ENCODE peak calls at places on chromosomes 11 and 22, in eight cellular contexts. V is tibial nerve, B is breast epithelium, M is endothelial cell of umbilical vein, P is adrenal gland, L is body of pancreas, E is upper lobe of left lung, T is stomach. N is an unnamed sample.

GRCh38 chr11:101128571-101129202 is 926 bp downstream of the PGR start:
- DNase-seq in L (peak), P (no peak), E (peak), T (no peak), V (no peak), B (no peak), M (no peak), N (no peak)

GRCh38 chr22:43053176-43053575 is 36.0 kb downstream of the TTLL1 start:
- DNase-seq in L (no peak), P (no peak), B (no peak), M (no peak), V (no peak), E (no peak), T (no peak), N (no peak)

GRCh38 chr11:16979708-16980622 is 34.2 kb downstream of the PLEKHA7 start:
- DNase-seq in L (no peak), T (no peak), V (no peak), P (no peak), M (no peak), B (no peak), E (no peak), N (no peak)

GRCh38 chr11:38646382-38646781 is 2048.3 kb upstream of the RAG2 start:
- DNase-seq in B (no peak), P (no peak), L (no peak), E (no peak), T (no peak), V (no peak), M (no peak), N (no peak)

GRCh38 chr22:19634206-19634536 is 80.1 kb upstream of the SEPTIN5 start:
- DNase-seq in P (no peak), L (no peak), B (no peak), V (no peak), E (no peak), T (no peak), M (no peak), N (no peak)

GRCh38 chr11:72635931-72636330 is 38.3 kb downstream of the PDE2A start:
- DNase-seq in P (no peak), T (no peak), L (no peak), M (no peak), E (no peak), B (no peak), V (no peak), N (no peak)

GRCh38 chr11:118929496-118930151 is 3.9 kb upstream of the BCL9L start:
- DNase-seq in V (peak), B (peak), L (peak), E (peak), P (peak), M (peak), T (peak), N (no peak)

GRCh38 chr11:88035271-88035670 is 140.0 kb downstream of the RAB38 start:
- DNase-seq in V (no peak), L (no peak), B (no peak), E (no peak), T (no peak), P (no peak), M (no peak), N (no peak)

GRCh38 chr11:23404225-23405160 is 544.2 kb upstream of the CCDC179 start:
- DNase-seq in B (no peak), P (no peak), V (no peak), T (peak), M (no peak), E (peak), L (no peak), N (no peak)

GRCh38 chr11:9982127-9982795 is 311.8 kb downstream of the SBF2 start:
- DNase-seq in T (no peak), V (no peak), M (peak), L (no peak), E (no peak), P (no peak), B (no peak), N (peak)

GRCh38 chr11:90784241-90784814 is 561.5 kb upstream of the CHORDC1 start:
- DNase-seq in M (no peak), B (no peak), T (no peak), E (no peak), V (no peak), L (no peak), P (no peak), N (no peak)

GRCh38 chr11:65872555-65873279 is at the start of gene EFEMP2:
- DNase-seq in V (no peak), E (peak), P (no peak), M (no peak), L (peak), B (no peak), T (no peak), N (no peak)

GRCh38 chr22:43183496-43184263 is 3.3 kb downstream of the TTLL12 start:
- DNase-seq in E (no peak), B (no peak), M (peak), L (no peak), V (no peak), T (no peak), P (no peak), N (no peak)

GRCh38 chr22:37566903-37567798 is 6.9 kb downstream of the CDC42EP1 start:
- DNase-seq in B (peak), V (peak), T (peak), M (peak), P (peak), E (peak), L (peak), N (no peak)

GRCh38 chr22:32555546-32555945 is 80.9 kb downstream of the FBXO7 start:
- DNase-seq in V (no peak), P (no peak), M (no peak), B (no peak), T (no peak), L (no peak), E (no peak), N (no peak)

GRCh38 chr11:90803366-90803765 is 580.5 kb upstream of the CHORDC1 start:
- DNase-seq in T (no peak), E (no peak), B (no peak), M (no peak), L (no peak), P (no peak), V (no peak), N (no peak)

GRCh38 chr11:65043881-65044501 is 3.0 kb downstream of the SAC3D1 start:
- DNase-seq in P (peak), L (no peak), E (peak), V (no peak), T (no peak), M (no peak), B (no peak), N (peak)

GRCh38 chr22:44330727-44331660 is 18.2 kb upstream of the SHISAL1 start:
- DNase-seq in L (no peak), V (no peak), T (no peak), E (peak), M (no peak), B (no peak), P (no peak), N (no peak)

GRCh38 chr11:64716471-64717267 is 6.3 kb downstream of the NRXN2 start:
- DNase-seq in M (no peak), E (no peak), V (no peak), P (no peak), T (no peak), L (no peak), B (no peak), N (no peak)

GRCh38 chr22:26479043-26479791 is 4.4 kb downstream of the HPS4 start:
- DNase-seq in E (no peak), L (no peak), M (no peak), V (no peak), P (peak), T (no peak), B (no peak), N (no peak)

GRCh38 chr11:70500076-70500847 is 101.9 kb downstream of the CTTN start:
- DNase-seq in M (no peak), E (no peak), T (no peak), B (no peak), P (no peak), V (no peak), L (no peak), N (no peak)

GRCh38 chr22:46012881-46013281 is 35.9 kb upstream of the WNT7B start:
- DNase-seq in T (no peak), B (no peak), V (no peak), M (no peak), E (peak), L (no peak), P (no peak), N (no peak)

GRCh38 chr22:46010951-46011626 is 34.1 kb upstream of the WNT7B start:
- DNase-seq in B (no peak), L (peak), M (no peak), V (no peak), P (peak), E (no peak), T (peak), N (no peak)

GRCh38 chr22:46011627-46012181 is 34.7 kb upstream of the WNT7B start:
- DNase-seq in T (no peak), M (no peak), P (no peak), L (no peak), V (no peak), B (no peak), E (peak), N (no peak)

GRCh38 chr22:46012182-46012880 is 35.4 kb upstream of the WNT7B start:
- DNase-seq in V (no peak), E (peak), B (no peak), M (no peak), L (no peak), T (no peak), P (peak), N (no peak)

GRCh38 chr22:46013460-46014416 is 36.8 kb upstream of the WNT7B start:
- DNase-seq in T (peak), P (peak), E (peak), L (peak), B (peak), V (peak), M (peak), N (peak)
- TF ChIP-seq POLR2A in T (no peak), P (peak), E (peak), L (peak), B (peak), V (peak), M (peak), N (peak)

DNA sequence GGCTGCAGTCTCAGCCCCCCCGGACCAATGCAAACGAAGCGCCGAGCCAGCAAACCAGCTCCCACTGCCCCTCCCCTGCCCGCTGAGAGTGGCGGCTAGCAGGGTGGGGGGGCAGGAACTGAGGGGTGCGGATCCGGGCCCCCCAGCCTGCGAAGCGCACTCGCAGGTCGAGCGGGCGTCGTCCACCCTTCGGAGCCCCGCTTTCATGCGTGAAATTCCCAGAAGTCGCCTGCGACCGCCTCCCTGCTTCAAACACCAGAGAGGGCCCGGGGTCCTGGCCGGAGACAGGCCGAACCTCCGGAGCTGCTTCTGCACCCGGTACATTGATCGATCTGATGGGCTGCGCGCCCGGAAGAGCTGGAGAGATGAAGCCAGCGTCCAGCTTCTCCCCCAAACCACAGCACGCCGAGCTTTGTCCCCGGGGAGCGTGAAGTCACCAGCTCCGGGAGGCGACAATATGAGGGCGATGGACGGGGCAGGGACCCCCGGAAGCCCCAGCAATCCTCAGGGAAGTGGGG is 646 bp upstream of the PATZ1 start:
- DNase-seq in V (peak), B (no peak), P (peak), T (peak), L (peak), E (peak), M (peak), N (no peak)
- TF ChIP-seq POLR2A in V (no peak), B (no peak), P (no peak), T (no peak), L (no peak), E (no peak), M (peak), N (no peak)

DNA sequence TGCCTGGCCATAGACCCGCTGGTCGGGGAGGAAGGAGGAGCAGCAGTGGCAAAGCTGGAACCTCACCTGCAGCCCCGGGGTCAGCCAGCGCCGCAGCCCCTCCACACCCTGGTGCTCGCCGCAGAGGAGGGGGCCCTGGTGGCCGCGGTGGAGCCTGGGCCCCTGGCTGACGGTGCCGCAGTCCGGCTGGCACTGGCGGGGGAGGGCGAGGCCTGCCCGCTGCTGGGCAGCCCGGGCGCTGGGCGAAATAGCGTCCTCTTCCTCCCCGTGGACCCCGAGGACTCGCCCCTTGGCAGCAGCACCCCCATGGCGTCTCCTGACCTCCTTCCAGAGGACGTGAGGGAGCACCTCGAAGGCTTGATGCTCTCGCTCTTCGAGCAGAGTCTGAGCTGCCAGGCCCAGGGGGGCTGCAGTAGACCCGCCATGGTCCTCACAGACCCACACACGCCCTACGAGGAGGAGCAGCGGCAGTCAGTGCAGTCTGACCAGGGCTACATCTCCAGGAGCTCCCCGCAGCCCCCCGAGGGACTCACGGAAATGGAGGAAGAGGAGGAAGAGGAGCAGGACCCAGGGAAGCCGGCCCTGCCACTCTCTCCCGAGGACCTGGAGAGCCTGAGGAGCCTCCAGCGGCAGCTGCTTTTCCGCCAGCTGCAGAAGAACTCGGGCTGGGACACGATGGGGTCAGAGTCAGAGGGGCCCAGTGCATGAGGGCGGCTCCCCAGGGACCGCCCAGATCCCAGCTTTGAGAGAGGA is 11.9 kb downstream of the TMEM121B start:
- DNase-seq in P (no peak), B (no peak), L (no peak), T (no peak), V (no peak), E (peak), M (no peak), N (no peak)
- TF ChIP-seq POLR2A in P (no peak), B (no peak), L (no peak), T (no peak), V (no peak), E (no peak), M (no peak), N (no peak)

GRCh38 chr11:6473481-6474422 is at the start of gene TRIM3:
- DNase-seq in V (peak), B (peak), M (peak), P (peak), E (peak), L (peak), T (peak), N (peak)
- TF ChIP-seq POLR2A in V (peak), B (peak), M (peak), P (peak), E (peak), L (peak), T (no peak), N (peak)

N was measured in H54.